ENCODE peak calls at places on chromosomes 2 and 18, in seven cellular contexts. D, X, V, L, B, W and R are unnamed samples.

GRCh38 chr2:98463551-98463971 is 18.9 kb downstream of the INPP4A start:
- DNase-seq in D (no peak), X (no peak), V (no peak), L (no peak), B (no peak), W (no peak), R (no peak)

GRCh38 chr2:88187927-88188326 is 17.8 kb downstream of the THNSL2 start:
- DNase-seq in D (no peak), X (no peak), V (no peak), L (no peak), B (no peak), W (no peak), R (peak)

GRCh38 chr2:152098798-152099654 is at the start of gene CACNB4:
- DNase-seq in D (no peak), X (no peak), V (no peak), L (no peak), B (no peak), W (peak), R (peak)

GRCh38 chr2:169395821-169396374 is 33.6 kb upstream of the LRP2 start:
- DNase-seq in D (no peak), X (no peak), V (no peak), L (no peak), B (no peak), W (no peak), R (peak)

GRCh38 chr2:74002515-74003391 is 18.0 kb downstream of the TET3 start:
- DNase-seq in D (peak), X (no peak), V (no peak), L (peak), B (peak), W (peak), R (peak)

GRCh38 chr2:148614024-148614331 is 30.6 kb upstream of the EPC2 start:
- DNase-seq in D (no peak), X (no peak), V (no peak), L (no peak), B (no peak), W (peak), R (peak)

GRCh38 chr2:149991576-149991975 is 404.0 kb upstream of the MMADHC start:
- DNase-seq in D (no peak), X (no peak), V (peak), L (no peak), B (no peak), W (no peak), R (no peak)

GRCh38 chr2:188984680-188985079 is 10.5 kb downstream of the COL3A1 start:
- DNase-seq in D (peak), X (no peak), V (peak), L (peak), B (no peak), W (no peak), R (no peak)

GRCh38 chr2:23287250-23287704 is 97.7 kb upstream of the KLHL29 start:
- DNase-seq in D (peak), X (peak), V (peak), L (peak), B (no peak), W (peak), R (no peak)

GRCh38 chr2:25494626-25495025 is 152.9 kb upstream of the DNMT3A start:
- DNase-seq in D (no peak), X (peak), V (peak), L (peak), B (no peak), W (no peak), R (no peak)

GRCh38 chr18:3153107-3153704 is 66.6 kb downstream of the MYOM1 start:
- DNase-seq in D (no peak), X (no peak), V (no peak), L (no peak), B (no peak), W (no peak), R (peak)

GRCh38 chr2:119283873-119284331 is 60.3 kb downstream of the STEAP3 start:
- DNase-seq in D (no peak), X (peak), V (peak), L (peak), B (no peak), W (no peak), R (no peak)

GRCh38 chr2:200199576-200200263 is 106.8 kb upstream of the SPATS2L start:
- DNase-seq in D (no peak), X (no peak), V (no peak), L (no peak), B (peak), W (no peak), R (peak)

GRCh38 chr18:22324191-22325131 is 93.3 kb downstream of the CTAGE1 start:
- DNase-seq in D (peak), X (no peak), V (no peak), L (no peak), B (no peak), W (peak), R (no peak)

GRCh38 chr2:16085073-16085472 is 144.7 kb downstream of the MYCN start:
- DNase-seq in D (no peak), X (no peak), V (no peak), L (no peak), B (no peak), W (no peak), R (no peak)

GRCh38 chr2:121376851-121377250 is 91.8 kb upstream of the TFCP2L1 start:
- DNase-seq in D (no peak), X (no peak), V (no peak), L (peak), B (no peak), W (no peak), R (no peak)

GRCh38 chr2:23402205-23402740 is 17.3 kb downstream of the KLHL29 start:
- DNase-seq in D (no peak), X (no peak), V (no peak), L (no peak), B (no peak), W (no peak), R (no peak)

GRCh38 chr2:11537951-11538350 is 4.1 kb downstream of the GREB1 start:
- DNase-seq in D (no peak), X (no peak), V (no peak), L (no peak), B (no peak), W (no peak), R (no peak)

GRCh38 chr2:191688934-191689695 is 11.2 kb downstream of the NABP1 start:
- DNase-seq in D (no peak), X (peak), V (no peak), L (peak), B (no peak), W (no peak), R (no peak)

GRCh38 chr2:162524192-162524591 is 180.3 kb downstream of the GCA start:
- DNase-seq in D (no peak), X (no peak), V (no peak), L (no peak), B (no peak), W (peak), R (no peak)

GRCh38 chr2:118310016-118310877 is 222.0 kb downstream of the INSIG2 start:
- DNase-seq in D (no peak), X (no peak), V (no peak), L (no peak), B (no peak), W (peak), R (peak)

GRCh38 chr2:27854224-27854623 is 36.0 kb downstream of the RBKS start:
- DNase-seq in D (no peak), X (no peak), V (no peak), L (no peak), B (no peak), W (no peak), R (no peak)

GRCh38 chr2:181850914-181851560 is 40.5 kb upstream of the ITPRID2 start:
- DNase-seq in D (no peak), X (no peak), V (no peak), L (no peak), B (no peak), W (no peak), R (no peak)

GRCh38 chr2:193847140-193847539 is 1652.4 kb upstream of the TMEFF2 start:
- DNase-seq in D (no peak), X (peak), V (no peak), L (peak), B (no peak), W (no peak), R (no peak)

GRCh38 chr2:180125245-180125962 is 118.3 kb upstream of the CWC22 start:
- DNase-seq in D (peak), X (peak), V (peak), L (peak), B (peak), W (peak), R (peak)

GRCh38 chr2:218397502-218398436 is 1.9 kb upstream of the CTDSP1 start:
- DNase-seq in D (peak), X (no peak), V (peak), L (peak), B (peak), W (peak), R (peak)

GRCh38 chr2:197163755-197164753 is 146.5 kb downstream of the ANKRD44 start:
- DNase-seq in D (no peak), X (no peak), V (no peak), L (no peak), B (no peak), W (no peak), R (no peak)

GRCh38 chr2:239021224-239021623 is 173.3 kb downstream of the TWIST2 start:
- DNase-seq in D (no peak), X (no peak), V (no peak), L (no peak), B (no peak), W (no peak), R (no peak)

GRCh38 chr2:197982565-197982964 is 178.2 kb downstream of the PLCL1 start:
- DNase-seq in D (no peak), X (no peak), V (no peak), L (no peak), B (no peak), W (no peak), R (no peak)

GRCh38 chr2:237475704-237476107 is 11.3 kb upstream of the MLPH start:
- DNase-seq in D (no peak), X (no peak), V (no peak), L (no peak), B (peak), W (peak), R (no peak)

GRCh38 chr2:33246432-33246831 is 230.0 kb upstream of the RASGRP3 start:
- DNase-seq in D (no peak), X (no peak), V (no peak), L (no peak), B (no peak), W (no peak), R (no peak)

GRCh38 chr2:176067587-176068002 is 16.2 kb downstream of the EVX2 start:
- DNase-seq in D (no peak), X (no peak), V (no peak), L (no peak), B (no peak), W (no peak), R (no peak)

GRCh38 chr2:179853108-179853507 is 8.3 kb downstream of the ZNF385B start:
- DNase-seq in D (no peak), X (no peak), V (no peak), L (no peak), B (no peak), W (no peak), R (no peak)

GRCh38 chr2:1661891-1662605 is 82.3 kb downstream of the PXDN start:
- DNase-seq in D (no peak), X (no peak), V (no peak), L (no peak), B (no peak), W (no peak), R (no peak)

GRCh38 chr2:64654993-64655666 is 1.4 kb upstream of the SERTAD2 start:
- DNase-seq in D (no peak), X (no peak), V (no peak), L (no peak), B (peak), W (no peak), R (peak)

GRCh38 chr2:10223471-10223870 is 79.2 kb upstream of the HPCAL1 start:
- DNase-seq in D (no peak), X (no peak), V (no peak), L (no peak), B (no peak), W (no peak), R (no peak)

GRCh38 chr2:99354060-99354459 is 16.9 kb downstream of the EIF5B start:
- DNase-seq in D (no peak), X (no peak), V (no peak), L (no peak), B (no peak), W (no peak), R (no peak)

GRCh38 chr2:72139871-72140620 is 7.6 kb downstream of the CYP26B1 start:
- DNase-seq in D (no peak), X (no peak), V (no peak), L (no peak), B (no peak), W (no peak), R (no peak)
- H3K4me3 ChIP-seq in D (no peak), X (no peak), V (no peak), L (no peak), B (no peak), W (no peak), R (no peak)

GRCh38 chr18:907880-908512 is 3.3 kb downstream of the ADCYAP1 start:
- DNase-seq in D (no peak), X (no peak), V (no peak), L (no peak), B (no peak), W (no peak), R (no peak)
- H3K4me3 ChIP-seq in D (no peak), X (peak), V (peak), L (peak), B (no peak), W (peak), R (no peak)

GRCh38 chr2:19554520-19554919 is 196.1 kb upstream of the OSR1 start:
- DNase-seq in D (no peak), X (no peak), V (no peak), L (no peak), B (peak), W (no peak), R (no peak)

GRCh38 chr2:19545507-19545906 is 187.1 kb upstream of the OSR1 start:
- DNase-seq in D (no peak), X (no peak), V (no peak), L (no peak), B (no peak), W (no peak), R (peak)

GRCh38 chr2:19548116-19548515 is 189.7 kb upstream of the OSR1 start:
- DNase-seq in D (no peak), X (no peak), V (no peak), L (no peak), B (no peak), W (no peak), R (no peak)

GRCh38 chr2:19547321-19547720 is 188.9 kb upstream of the OSR1 start:
- DNase-seq in D (no peak), X (no peak), V (no peak), L (no peak), B (no peak), W (no peak), R (no peak)

GRCh38 chr2:19549821-19550220 is 191.4 kb upstream of the OSR1 start:
- DNase-seq in D (no peak), X (no peak), V (no peak), L (no peak), B (no peak), W (no peak), R (no peak)
- H3K4me3 ChIP-seq in D (no peak), X (no peak), V (no peak), L (no peak), B (no peak), W (no peak), R (no peak)

GRCh38 chr2:55116598-55116964 is 66.3 kb upstream of the RTN4 start:
- DNase-seq in D (no peak), X (no peak), V (no peak), L (no peak), B (no peak), W (no peak), R (no peak)

GRCh38 chr2:55119711-55120487 is 69.6 kb upstream of the RTN4 start:
- DNase-seq in D (no peak), X (no peak), V (no peak), L (peak), B (no peak), W (no peak), R (no peak)

GRCh38 chr2:55120634-55121359 is 70.5 kb upstream of the RTN4 start:
- DNase-seq in D (peak), X (no peak), V (no peak), L (peak), B (no peak), W (peak), R (no peak)

GRCh38 chr2:55116966-55117365 is 66.7 kb upstream of the RTN4 start:
- DNase-seq in D (no peak), X (no peak), V (no peak), L (no peak), B (no peak), W (no peak), R (no peak)

DNA sequence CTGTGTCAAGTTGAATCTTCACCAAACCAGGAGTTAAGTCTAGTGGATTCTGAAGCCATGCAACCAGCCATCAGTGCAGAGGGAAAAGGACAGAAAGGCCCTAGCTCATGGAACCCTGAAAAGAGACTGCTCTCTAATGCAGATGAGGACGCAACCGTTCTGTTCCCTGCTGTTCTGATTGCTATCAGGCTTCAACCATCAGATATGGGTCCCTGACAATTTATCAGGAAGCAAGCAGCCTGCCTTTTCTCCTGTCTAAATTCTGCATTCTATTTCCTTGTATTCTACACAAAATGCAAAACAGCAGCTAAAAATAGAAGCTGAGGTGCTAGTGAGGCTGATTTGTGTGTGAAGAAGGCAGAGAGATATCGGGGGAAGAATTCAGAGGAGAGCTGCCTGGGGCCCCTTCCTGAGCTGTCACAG is 68.4 kb upstream of the RTN4 start:
- DNase-seq in D (no peak), X (no peak), V (no peak), L (no peak), B (peak), W (no peak), R (no peak)
- H3K4me3 ChIP-seq in D (no peak), X (no peak), V (no peak), L (no peak), B (peak), W (no peak), R (no peak)

GRCh38 chr18:24463233-24463775 is 2.9 kb downstream of the HRH4 start:
- DNase-seq in D (no peak), X (no peak), V (no peak), L (no peak), B (no peak), W (no peak), R (no peak)

GRCh38 chr18:24459772-24460171 is 665 bp upstream of the HRH4 start:
- DNase-seq in D (no peak), X (no peak), V (no peak), L (no peak), B (no peak), W (no peak), R (no peak)

GRCh38 chr18:24461996-24462395 is 1.6 kb downstream of the HRH4 start:
- DNase-seq in D (no peak), X (no peak), V (no peak), L (no peak), B (no peak), W (no peak), R (no peak)

GRCh38 chr18:24456549-24456948 is 3.9 kb upstream of the HRH4 start:
- DNase-seq in D (no peak), X (no peak), V (no peak), L (no peak), B (no peak), W (no peak), R (peak)

GRCh38 chr18:24460388-24460787 is at the start of gene HRH4:
- DNase-seq in D (no peak), X (no peak), V (no peak), L (no peak), B (no peak), W (no peak), R (no peak)
- H3K4me3 ChIP-seq in D (no peak), X (no peak), V (no peak), L (no peak), B (no peak), W (no peak), R (no peak)

GRCh38 chr2:205409403-205409802 is 272.9 kb upstream of the NRP2 start:
- DNase-seq in D (no peak), X (no peak), V (no peak), L (no peak), B (no peak), W (no peak), R (no peak)
- H3K4me3 ChIP-seq in D (no peak), X (no peak), V (no peak), L (no peak), B (no peak), W (no peak), R (no peak)

DNA sequence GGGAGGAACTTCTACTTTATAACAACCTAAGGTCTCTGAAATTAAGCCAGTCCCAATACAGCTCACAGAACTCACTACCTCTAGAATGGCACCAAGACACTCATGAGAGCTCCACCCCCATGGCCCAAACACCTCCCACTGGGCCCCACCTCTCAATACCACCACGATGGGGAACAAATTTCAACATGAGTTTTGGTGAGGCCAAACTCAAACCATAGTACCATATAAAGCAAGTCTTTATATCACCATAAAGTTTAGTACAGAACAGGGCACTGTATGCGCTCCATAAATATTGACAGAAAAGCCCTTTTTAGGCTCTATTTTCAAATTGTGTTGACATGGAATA is 3.3 kb downstream of the AFG3L2 start:
- DNase-seq in D (no peak), X (no peak), V (no peak), L (no peak), B (no peak), W (no peak), R (no peak)
- H3K4me3 ChIP-seq in D (no peak), X (no peak), V (no peak), L (no peak), B (no peak), W (no peak), R (no peak)

GRCh38 chr2:203346624-203347023 is 18.4 kb downstream of the ABI2 start:
- DNase-seq in D (no peak), X (no peak), V (no peak), L (no peak), B (no peak), W (no peak), R (no peak)
- H3K4me3 ChIP-seq in D (no peak), X (no peak), V (no peak), L (no peak), B (no peak), W (no peak), R (no peak)

GRCh38 chr2:231761735-231762134 is 19.3 kb downstream of the PDE6D start:
- DNase-seq in D (no peak), X (no peak), V (no peak), L (no peak), B (no peak), W (peak), R (no peak)
- H3K4me3 ChIP-seq in D (no peak), X (no peak), V (no peak), L (no peak), B (no peak), W (no peak), R (no peak)